ENCODE peak calls at places on chromosomes 13 and 19, in seven cellular contexts. Q is GM23338, S is tibial nerve, W is tibial artery, O is ovary, F is psoas muscle, G is right atrium auricular region. L is an unnamed sample.

GRCh38 chr19:37778613-37779138 is 710 bp downstream of the ZNF573 start:
- DNase-seq in W (no peak), O (no peak), S (no peak), F (no peak), G (no peak), Q (peak; percentile 30), L (no peak)

GRCh38 chr13:80469105-80469840 is 128.3 kb upstream of the SPRY2 start:
- DNase-seq in Q (no peak), S (no peak), W (no peak), G (no peak), O (no peak), F (no peak), L (no peak)

GRCh38 chr19:34316741-34317241 is 48.2 kb upstream of the GPI start:
- DNase-seq in Q (no peak), S (no peak), W (no peak), F (no peak), G (no peak), O (no peak), L (no peak)

GRCh38 chr13:42525035-42525504 is 48.9 kb upstream of the TNFSF11 start:
- DNase-seq in G (no peak), Q (no peak), F (no peak), O (no peak), S (no peak), W (no peak), L (no peak)

GRCh38 chr19:1977116-1977515 is 36.1 kb downstream of the CSNK1G2 start:
- DNase-seq in G (no peak), S (no peak), F (no peak), W (no peak), O (no peak), Q (no peak), L (no peak)

GRCh38 chr13:76713280-76713679 is 172.9 kb downstream of the KCTD12 start:
- DNase-seq in S (no peak), W (no peak), G (no peak), O (no peak), Q (no peak), F (no peak), L (no peak)

GRCh38 chr13:31722684-31723083 is 16.6 kb upstream of the RXFP2 start:
- DNase-seq in Q (no peak), W (no peak), G (no peak), O (no peak), F (no peak), S (no peak), L (no peak)

GRCh38 chr13:106376411-106377112 is 158.9 kb downstream of the EFNB2 start:
- DNase-seq in S (no peak), F (no peak), G (no peak), O (no peak), W (no peak), Q (peak; percentile 30), L (no peak)

GRCh38 chr19:7311911-7312310 is 17.7 kb upstream of the INSR start:
- DNase-seq in W (peak; percentile 27), Q (no peak), G (no peak), F (no peak), S (no peak), O (no peak), L (no peak)

GRCh38 chr13:37382156-37382555 is 216.4 kb downstream of the POSTN start:
- DNase-seq in W (no peak), F (no peak), G (no peak), Q (no peak), S (no peak), O (no peak), L (no peak)

GRCh38 chr13:42769650-42770049 is 11.7 kb upstream of the FAM216B start:
- DNase-seq in G (no peak), F (no peak), O (no peak), S (no peak), Q (peak; percentile 34), W (no peak), L (no peak)

GRCh38 chr13:35954207-35954560 is 177.0 kb downstream of the DCLK1 start:
- DNase-seq in O (no peak), G (no peak), F (no peak), W (no peak), Q (no peak), S (no peak), L (no peak)

GRCh38 chr13:44397766-44398223 is 24.2 kb downstream of the SERP2 start:
- DNase-seq in W (no peak), Q (no peak), F (no peak), O (no peak), G (no peak), S (no peak), L (no peak)

GRCh38 chr19:28454083-28454482 is 758.9 kb downstream of the UQCRFS1 start:
- DNase-seq in G (no peak), S (no peak), W (no peak), O (no peak), F (no peak), Q (no peak), L (no peak)

GRCh38 chr19:10004617-10005016 is 5.7 kb downstream of the COL5A3 start:
- DNase-seq in W (no peak), Q (no peak), G (no peak), F (no peak), S (no peak), O (no peak), L (no peak)

GRCh38 chr19:49338691-49339363 is 3.6 kb downstream of the CD37 start:
- DNase-seq in S (peak; percentile 29), G (peak; percentile 71), O (peak; percentile 89), W (peak; percentile 90), F (peak; percentile 72), Q (peak; percentile 99), L (no peak)

GRCh38 chr19:35295792-35296462 is 4.0 kb downstream of the MAG start:
- DNase-seq in O (no peak), Q (peak; percentile 73), F (no peak), G (no peak), S (no peak), W (no peak), L (no peak)

GRCh38 chr19:50983625-50984292 is at the start of gene KLK7:
- DNase-seq in S (no peak), F (no peak), Q (peak; percentile 54), O (no peak), G (no peak), W (no peak), L (no peak)

GRCh38 chr13:52599037-52599852 is 43.0 kb upstream of the HNRNPA1L2 start:
- DNase-seq in S (no peak), G (no peak), W (no peak), Q (no peak), O (no peak), F (no peak), L (no peak)

GRCh38 chr13:77620138-77620537 is 77.3 kb upstream of the SLAIN1 start:
- DNase-seq in S (no peak), O (no peak), W (no peak), G (no peak), F (no peak), Q (no peak), L (no peak)

GRCh38 chr19:36060430-36060829 is 5.7 kb downstream of the WDR62 start:
- DNase-seq in F (peak; percentile 70), G (no peak), S (no peak), Q (peak; percentile 69), O (peak; percentile 66), W (no peak), L (no peak)

DNA sequence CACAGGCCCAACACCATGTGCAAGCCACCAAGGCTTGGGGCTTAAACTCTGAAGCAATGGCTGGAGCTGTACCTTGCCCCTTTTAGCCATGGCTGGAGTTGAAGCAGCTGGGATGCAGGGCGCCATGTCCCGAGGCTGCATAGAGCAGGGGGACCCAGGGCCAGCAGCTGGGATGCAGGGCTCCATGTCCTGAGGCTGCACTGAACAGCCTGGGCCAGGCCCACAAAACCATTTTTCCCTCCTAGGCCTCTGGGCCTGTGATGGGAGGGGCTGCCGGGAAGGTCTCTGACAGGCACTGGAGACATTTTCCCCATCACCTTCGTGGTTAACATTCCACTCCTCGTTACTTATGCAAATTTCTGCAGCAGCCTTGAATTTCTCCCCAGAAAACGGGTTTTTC is 10.8 kb downstream of the TRAPPC2B start:
- DNase-seq in G (no peak), S (no peak), O (no peak), Q (no peak), F (no peak), W (no peak), L (no peak)
- H3K4me3 ChIP-seq in G (no peak overlapping the region), S (no peak overlapping the region), O (no peak overlapping the region), Q (no peak overlapping the region), F (no peak overlapping the region), W (no peak overlapping the region), L (no peak overlapping the region)

DNA sequence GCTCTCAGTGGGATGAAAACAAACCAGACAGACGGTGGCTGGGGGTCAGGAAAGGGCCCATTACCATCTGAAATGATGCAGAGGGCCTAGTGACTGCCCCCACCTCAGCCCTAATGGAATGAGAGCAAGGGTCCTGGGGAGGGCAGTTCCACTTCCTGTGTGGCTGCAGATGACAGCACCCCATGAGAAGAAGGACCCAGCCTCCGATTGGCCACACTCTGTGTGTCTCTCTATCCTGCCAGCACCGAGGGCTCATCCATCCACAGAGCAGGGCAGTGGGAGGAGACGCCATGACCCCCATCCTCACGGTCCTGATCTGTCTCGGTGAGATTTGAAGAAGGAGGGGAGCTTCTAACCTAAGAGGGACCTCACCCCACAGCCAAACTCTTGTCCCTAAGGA is 500 bp downstream of the LILRB1 start:
- DNase-seq in Q (no peak), G (no peak), O (no peak), S (no peak), W (no peak), F (no peak), L (no peak)
- H3K27me3 ChIP-seq in Q (no peaks in the 10 kb centered on the region), G (no peaks in the 10 kb centered on the region), O (no peaks in the 10 kb centered on the region), S (no peaks in the 10 kb centered on the region), W (no peaks in the 10 kb centered on the region), F (peaks cover 2% of the 10 kb centered on the region), L (no peaks in the 10 kb centered on the region)

DNA sequence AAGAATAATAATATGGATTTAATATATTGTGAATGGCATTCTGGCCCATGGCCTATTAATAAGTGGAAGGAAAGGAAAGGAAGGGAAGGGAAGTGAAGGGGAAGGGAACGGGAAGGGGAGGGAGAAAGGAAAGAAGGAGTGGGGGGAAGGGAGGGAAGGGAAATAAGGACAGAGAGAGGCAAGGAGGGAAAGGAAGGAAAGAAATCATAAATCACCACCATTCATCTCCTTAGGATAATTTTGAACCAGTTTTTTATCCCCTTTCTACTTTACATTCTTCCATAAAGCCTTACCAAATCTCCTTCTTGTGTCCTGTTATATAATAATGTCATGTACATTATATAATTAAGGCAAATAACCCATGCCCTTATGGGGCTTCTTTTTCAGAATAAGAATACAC is 444.6 kb upstream of the GPC6 start:
- DNase-seq in Q (no peak), O (no peak), W (no peak), S (no peak), G (no peak), F (no peak), L (no peak)
- H3K4me3 ChIP-seq in Q (no peak overlapping the region), O (no peak overlapping the region), W (no peak overlapping the region), S (no peak overlapping the region), G (no peak overlapping the region), F (no peak overlapping the region), L (no peak overlapping the region)

GRCh38 chr13:112972867-112973576 is 4.0 kb downstream of the MCF2L start:
- DNase-seq in F (peak; percentile 50), Q (no peak), W (peak; percentile 55), S (no peak), O (peak; percentile 30), G (no peak), L (no peak)
- H3K27me3 ChIP-seq in F (peaks cover 22% of the 10 kb centered on the region), Q (peaks cover 4% of the 10 kb centered on the region), W (no peaks in the 10 kb centered on the region), S (no peaks in the 10 kb centered on the region), O (no peaks in the 10 kb centered on the region), G (no peaks in the 10 kb centered on the region), L (no peaks in the 10 kb centered on the region)

GRCh38 chr13:103328899-103329298 is 262.7 kb upstream of the SLC10A2 start:
- DNase-seq in W (no peak), O (no peak), G (no peak), S (no peak), Q (no peak), F (no peak), L (no peak)

GRCh38 chr13:103324641-103325040 is 258.4 kb upstream of the SLC10A2 start:
- DNase-seq in G (no peak), F (no peak), S (no peak), O (no peak), W (no peak), Q (no peak), L (no peak)

GRCh38 chr13:103325675-103326074 is 259.5 kb upstream of the SLC10A2 start:
- DNase-seq in S (no peak), O (no peak), F (no peak), G (no peak), Q (peak; percentile 48), W (no peak), L (peak; percentile 4)
- H3K4me3 ChIP-seq in S (no peak overlapping the region), O (no peak overlapping the region), F (no peak overlapping the region), G (no peak overlapping the region), Q (no peak overlapping the region), W (no peak overlapping the region), L (no peak overlapping the region)

L was measured in iPS DF 6.9.